ENCODE peak calls at places on chromosome 5, in nine cellular contexts. Y, A, Z, H, Q, U, D, F and E are unnamed samples.

GRCh38 chr5:110590187-110590586 is 136.3 kb downstream of the TMEM232 start:
- DNase-seq in D (peak; percentile 9), Q (peak; percentile 24), Z (no peak), F (peak; percentile 4), Y (peak; percentile 5), H (peak; percentile 2), U (peak; percentile 40), A (peak; percentile 50), E (peak; percentile 10)

GRCh38 chr5:55993013-55993412 is 1.8 kb downstream of the IL6ST start:
- DNase-seq in Z (no peak), F (no peak), A (peak; percentile 51), Q (no peak), H (no peak), D (peak; percentile 63), Y (peak; percentile 19), U (peak; percentile 11), E (peak; percentile 48)

GRCh38 chr5:171628344-171628743 is 157.3 kb upstream of the SMIM23 start:
- DNase-seq in U (no peak), D (no peak), Q (no peak), H (no peak), F (no peak), A (peak; percentile 38), Z (peak; percentile 14), Y (no peak), E (no peak)

GRCh38 chr5:94463739-94464138 is 154.7 kb downstream of the KIAA0825 start:
- DNase-seq in D (no peak), Y (no peak), H (no peak), Z (no peak), Q (peak; percentile 36), U (no peak), A (peak; percentile 82), F (no peak), E (peak; percentile 24)

GRCh38 chr5:83387041-83387440 is 84.5 kb upstream of the VCAN start:
- DNase-seq in Z (no peak), Q (no peak), A (peak; percentile 71), Y (no peak), H (no peak), D (no peak), U (no peak), F (no peak), E (peak; percentile 11)

GRCh38 chr5:140988036-140988997 is 22.0 kb downstream of the PCDHAC2 start:
- DNase-seq in Y (no peak), H (no peak), Z (no peak), A (no peak), F (no peak), Q (no peak), D (no peak), U (no peak), E (no peak)

GRCh38 chr5:56330167-56330566 is 97.0 kb upstream of the ANKRD55 start:
- DNase-seq in Q (no peak), H (no peak), F (no peak), Y (no peak), U (no peak), A (no peak), Z (no peak), D (no peak), E (no peak)

GRCh38 chr5:76542887-76543690 is 80.1 kb downstream of the F2RL2 start:
- DNase-seq in Q (no peak), U (no peak), Z (no peak), A (no peak), F (no peak), H (no peak), Y (no peak), D (no peak), E (peak; percentile 18)

GRCh38 chr5:32600057-32600622 is 14.8 kb downstream of the SUB1 start:
- DNase-seq in A (peak; percentile 87), U (no peak), Q (peak; percentile 92), H (no peak), D (peak; percentile 81), Y (peak; percentile 25), Z (no peak), F (no peak), E (peak; percentile 86)

GRCh38 chr5:90047113-90047512 is 362.4 kb downstream of the CETN3 start:
- DNase-seq in D (no peak), Q (no peak), U (no peak), Y (no peak), F (no peak), A (no peak), Z (no peak), H (no peak), E (no peak)

GRCh38 chr5:133931546-133931945 is 36.9 kb downstream of the C5orf15 start:
- DNase-seq in Y (no peak), Z (no peak), H (no peak), U (no peak), Q (no peak), A (no peak), D (no peak), F (no peak), E (no peak)

GRCh38 chr5:9316733-9317132 is 229.1 kb downstream of the SEMA5A start:
- DNase-seq in A (no peak), D (no peak), H (no peak), Q (no peak), Y (peak; percentile 57), F (no peak), Z (no peak), U (no peak), E (no peak)

GRCh38 chr5:9318031-9318430 is 227.8 kb downstream of the SEMA5A start:
- DNase-seq in D (no peak), A (no peak), Q (no peak), H (no peak), Z (no peak), U (peak; percentile 9), Y (no peak), F (no peak), E (no peak)

GRCh38 chr5:9324348-9325056 is 221.4 kb downstream of the SEMA5A start:
- DNase-seq in Y (no peak), Z (no peak), H (no peak), U (no peak), F (no peak), A (no peak), D (no peak), Q (peak; percentile 48), E (peak; percentile 9)

GRCh38 chr5:9316041-9316440 is 229.8 kb downstream of the SEMA5A start:
- DNase-seq in F (no peak), U (no peak), D (no peak), Q (no peak), A (no peak), Y (no peak), H (no peak), Z (no peak), E (no peak)

GRCh38 chr5:9320652-9321051 is 225.2 kb downstream of the SEMA5A start:
- DNase-seq in D (no peak), Y (no peak), Z (no peak), U (no peak), H (no peak), A (no peak), F (no peak), Q (no peak), E (no peak)
- H4K20me1 ChIP-seq in D (no peaks in the 10 kb centered on the region), Y (no peaks in the 10 kb centered on the region), Z (no peaks in the 10 kb centered on the region), U (no peaks in the 10 kb centered on the region), H (no peaks in the 10 kb centered on the region), A (no peaks in the 10 kb centered on the region), F (no peaks in the 10 kb centered on the region), Q (no peaks in the 10 kb centered on the region), E (no peaks in the 10 kb centered on the region)

GRCh38 chr5:149804478-149805450 is 74.7 kb downstream of the PPARGC1B start:
- DNase-seq in Y (no peak), Z (no peak), U (no peak), A (no peak), Q (no peak), F (no peak), D (no peak), H (no peak), E (no peak)

GRCh38 chr5:149803153-149803552 is 73.0 kb downstream of the PPARGC1B start:
- DNase-seq in H (no peak), Q (no peak), A (no peak), Z (no peak), Y (no peak), U (no peak), F (no peak), D (no peak), E (no peak)

GRCh38 chr5:149802008-149802407 is 71.9 kb downstream of the PPARGC1B start:
- DNase-seq in H (no peak), U (no peak), A (no peak), D (no peak), F (no peak), Y (no peak), Z (no peak), Q (no peak), E (no peak)

GRCh38 chr5:149801307-149801985 is 71.3 kb downstream of the PPARGC1B start:
- DNase-seq in Z (no peak), A (no peak), Q (no peak), D (no peak), Y (no peak), F (no peak), U (no peak), H (no peak), E (no peak)

GRCh38 chr5:149803641-149804468 is 73.7 kb downstream of the PPARGC1B start:
- DNase-seq in Z (no peak), D (no peak), Q (no peak), F (no peak), H (no peak), U (no peak), A (peak; percentile 13), Y (no peak), E (peak; percentile 16)
- H4K20me1 ChIP-seq in Z (no peaks in the 10 kb centered on the region), D (no peaks in the 10 kb centered on the region), Q (no peaks in the 10 kb centered on the region), F (no peaks in the 10 kb centered on the region), H (no peaks in the 10 kb centered on the region), U (no peaks in the 10 kb centered on the region), A (no peaks in the 10 kb centered on the region), Y (no peaks in the 10 kb centered on the region), E (no peaks in the 10 kb centered on the region)

GRCh38 chr5:72235725-72236124 is 84.3 kb downstream of the MRPS27 start:
- DNase-seq in A (peak; percentile 27), H (no peak), F (no peak), D (peak; percentile 74), Y (no peak), U (no peak), Z (no peak), Q (no peak), E (no peak)
- H4K20me1 ChIP-seq in A (no peaks in the 10 kb centered on the region), H (peaks cover 3% of the 10 kb centered on the region), F (peaks cover 5% of the 10 kb centered on the region), D (no peaks in the 10 kb centered on the region), Y (no peaks in the 10 kb centered on the region), U (peaks cover 3% of the 10 kb centered on the region), Z (no peaks in the 10 kb centered on the region), Q (no peaks in the 10 kb centered on the region), E (no peaks in the 10 kb centered on the region)

DNA sequence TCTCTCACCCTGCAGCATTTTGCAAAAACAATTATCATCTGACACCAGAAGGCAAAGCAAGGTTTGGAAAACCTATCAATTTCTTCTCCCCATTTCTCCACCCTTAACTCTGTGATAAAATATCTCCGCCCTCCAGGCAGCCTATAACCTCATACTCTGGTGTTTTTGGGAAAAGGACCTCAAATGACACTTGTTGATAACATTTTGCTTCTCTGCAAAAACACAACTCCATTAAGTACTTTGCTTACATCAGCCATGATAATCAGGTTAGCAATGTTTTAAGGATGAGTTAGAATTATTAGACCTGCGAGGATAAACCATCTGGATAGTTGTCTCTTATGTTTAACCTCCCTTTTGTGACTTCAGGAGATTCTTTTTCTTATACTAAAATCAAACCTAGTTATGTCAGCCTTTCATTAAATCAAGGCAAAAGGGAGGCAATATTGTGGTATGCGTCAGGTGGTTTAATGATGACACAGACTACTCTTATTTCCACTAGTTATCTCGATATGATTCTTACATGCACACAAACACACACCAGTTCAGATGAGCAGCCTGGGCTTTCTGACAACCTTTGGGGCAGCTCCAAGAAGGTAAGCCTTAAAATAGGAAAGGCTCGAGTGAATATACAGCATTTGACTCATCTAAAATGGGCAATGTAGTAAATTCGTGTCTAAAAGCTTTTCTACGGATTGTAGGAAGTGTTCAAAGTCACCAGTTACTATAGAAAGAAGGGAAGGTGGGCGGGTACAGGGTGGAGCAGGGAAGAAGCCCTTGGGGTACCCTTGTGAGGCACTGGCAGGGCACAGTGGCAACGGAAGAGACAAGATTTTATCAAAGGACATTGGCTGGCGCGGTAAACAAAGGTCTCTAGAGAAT is 2.1 kb downstream of the ANKH start:
- DNase-seq in Y (no peak), Z (no peak), A (peak; percentile 18), D (no peak), Q (peak; percentile 18), U (no peak), H (no peak), F (peak; percentile 29), E (no peak)
- H4K20me1 ChIP-seq in Y (no peaks in the 10 kb centered on the region), Z (no peaks in the 10 kb centered on the region), A (no peaks in the 10 kb centered on the region), D (no peaks in the 10 kb centered on the region), Q (no peaks in the 10 kb centered on the region), U (peaks cover 7% of the 10 kb centered on the region), H (no peaks in the 10 kb centered on the region), F (peaks cover 16% of the 10 kb centered on the region), E (peaks cover 6% of the 10 kb centered on the region)